ENCODE peak calls at places on chromosomes 7 and 10, in seven cellular contexts. D is Peyer's patch; E is substantia nigra; X is GM23248; Y is activated naive CD8-positive, alpha-beta T cell treated with anti-CD3 and anti-CD28 coated beads for 36 hours; N is fibroblast of lung; L is stimulated activated CD8-positive, alpha-beta memory T cell treated with anti-CD3 and anti-CD28 coated beads, Interleukin-4, amount 100 ng/mL, for 1 hour. A is an unnamed sample.
A peak's percentile ranks its signal among the peaks of the same experiment; 100 is the strongest.

GRCh38 chr7:16739863-16740622 is 13.5 kb upstream of the TSPAN13 start:
- DNase-seq in E (no peak), D (no peak), N (peak; percentile 97), Y (no peak), L (no peak), X (peak; percentile 95), A (no peak)

GRCh38 chr7:49424109-49424508 is 349.3 kb upstream of the VWC2 start:
- DNase-seq in N (no peak), X (no peak), D (no peak), L (no peak), Y (no peak), E (no peak), A (no peak)

GRCh38 chr7:44980393-44981034 is 1.7 kb upstream of the MYO1G start:
- DNase-seq in D (no peak), X (peak; percentile 47), N (peak; percentile 86), E (peak; percentile 73), L (no peak), Y (peak; percentile 89), A (peak; percentile 77)

GRCh38 chr7:145489609-145490008 is 627.0 kb upstream of the CNTNAP2 start:
- DNase-seq in X (no peak), L (no peak), N (peak; percentile 7), E (no peak), D (no peak), Y (no peak), A (no peak)

GRCh38 chr7:46569117-46569433 is 648.0 kb upstream of the IGFBP3 start:
- DNase-seq in L (no peak), Y (no peak), N (no peak), E (no peak), D (peak; percentile 57), X (no peak), A (no peak)

GRCh38 chr7:3722396-3722846 is 421.4 kb downstream of the SDK1 start:
- DNase-seq in L (no peak), N (peak; percentile 21), E (peak; percentile 10), Y (peak; percentile 22), X (no peak), D (peak; percentile 48), A (no peak)

GRCh38 chr7:17502209-17502810 is 203.9 kb downstream of the AHR start:
- DNase-seq in N (no peak), D (no peak), E (no peak), L (no peak), Y (no peak), X (peak; percentile 17), A (no peak)

GRCh38 chr10:5369362-5370158 is 4.8 kb downstream of the UCN3 start:
- DNase-seq in N (no peak), L (no peak), X (no peak), Y (no peak), E (no peak), D (no peak), A (no peak)

GRCh38 chr7:34087892-34088891 is 182.9 kb downstream of the BMPER start:
- DNase-seq in D (no peak), L (no peak), X (peak; percentile 61), Y (no peak), N (peak; percentile 47), E (no peak), A (no peak)

GRCh38 chr10:29039659-29040309 is 249.1 kb upstream of the LYZL1 start:
- DNase-seq in N (peak; percentile 54), E (no peak), Y (no peak), L (no peak), D (no peak), X (peak; percentile 51), A (no peak)

GRCh38 chr10:6221971-6222751 is 19.4 kb downstream of the PFKFB3 start:
- DNase-seq in N (no peak), L (no peak), E (no peak), X (peak; percentile 80), D (no peak), Y (no peak), A (no peak)

GRCh38 chr10:69290993-69291392 is 12.7 kb downstream of the HK1 start:
- DNase-seq in E (no peak), L (no peak), X (no peak), D (no peak), Y (no peak), N (no peak), A (no peak)

GRCh38 chr7:92402920-92403759 is 44.1 kb upstream of the GATAD1 start:
- DNase-seq in E (no peak), N (no peak), D (no peak), Y (no peak), X (peak; percentile 62), L (no peak), A (no peak)

GRCh38 chr10:11162828-11163599 is 145.3 kb downstream of the CELF2 start:
- DNase-seq in Y (peak; percentile 75), D (no peak), N (no peak), E (peak; percentile 65), L (peak; percentile 51), X (no peak), A (peak; percentile 62)

GRCh38 chr10:110392860-110393732 is 88.4 kb upstream of the SMNDC1 start:
- DNase-seq in X (peak; percentile 86), L (no peak), D (peak; percentile 83), N (peak; percentile 84), Y (no peak), E (no peak), A (no peak)

GRCh38 chr10:68871731-68872342 is 29.3 kb upstream of the DDX50 start:
- DNase-seq in X (peak; percentile 36), N (peak; percentile 99), Y (no peak), D (no peak), L (no peak), E (no peak), A (no peak)

GRCh38 chr10:89119651-89120050 is 87.5 kb downstream of the CH25H start:
- DNase-seq in N (no peak), E (no peak), Y (no peak), X (no peak), D (no peak), L (no peak), A (no peak)

GRCh38 chr10:817371-817770 is 114.1 kb downstream of the LARP4B start:
- DNase-seq in N (no peak), E (no peak), D (no peak), L (no peak), X (no peak), Y (no peak), A (no peak)

GRCh38 chr7:1895664-1896515 is 225.8 kb downstream of the ELFN1 start:
- DNase-seq in X (no peak), Y (no peak), N (no peak), D (no peak), E (peak; percentile 34), L (no peak), A (no peak)

GRCh38 chr7:16930958-16931357 is 49.2 kb upstream of the AGR3 start:
- DNase-seq in X (no peak), L (no peak), D (no peak), N (no peak), Y (no peak), E (no peak), A (no peak)

GRCh38 chr7:26588511-26588910 is 275.9 kb downstream of the SKAP2 start:
- DNase-seq in Y (no peak), N (no peak), L (no peak), E (no peak), X (no peak), D (no peak), A (no peak)

GRCh38 chr7:30434140-30434799 is 44.3 kb downstream of the NOD1 start:
- DNase-seq in E (no peak), L (no peak), D (no peak), Y (no peak), X (no peak), N (no peak), A (no peak)

GRCh38 chr10:110609592-110609991 is 34.5 kb upstream of the RBM20 start:
- DNase-seq in L (no peak), D (no peak), E (no peak), N (no peak), Y (no peak), X (no peak), A (no peak)

GRCh38 chr7:110003827-110004226 is 1087.1 kb upstream of the LRRN3 start:
- DNase-seq in N (no peak), X (no peak), E (no peak), D (no peak), Y (no peak), L (no peak), A (no peak)

GRCh38 chr7:129610709-129611245 is 743 bp upstream of the NRF1 start:
- DNase-seq in X (peak; percentile 24), L (no peak), N (no peak), E (no peak), Y (no peak), D (no peak), A (no peak)

GRCh38 chr10:35208536-35208935 is 81.9 kb downstream of the CREM start:
- DNase-seq in E (peak; percentile 16), X (no peak), L (no peak), D (no peak), N (no peak), Y (peak; percentile 60), A (no peak)

GRCh38 chr10:31147220-31147608 is 115.5 kb upstream of the ZNF438 start:
- DNase-seq in Y (no peak), N (peak; percentile 69), D (no peak), E (no peak), X (peak; percentile 91), L (no peak), A (no peak)

GRCh38 chr10:61919646-61920215 is 18.2 kb downstream of the ARID5B start:
- DNase-seq in N (no peak), E (no peak), X (no peak), Y (no peak), L (no peak), D (no peak), A (no peak)

A was measured in central memory CD8-positive, alpha-beta T cell.